ENCODE peak calls at places on chromosome 16, in five cellular contexts. One of them, this sample, is unnamed.

GRCh38 chr16:56841233-56841632 is 23.8 kb upstream of the SLC12A3 start:
- DNase-seq in GM23248: peak; percentile 74
- DNase-seq in AG04450: no peak
- DNase-seq in right lobe of liver: no peak
- DNase-seq in left lung: no peak
- DNase-seq in this sample: no peak

GRCh38 chr16:78195868-78196267 is 96.4 kb downstream of the WWOX start:
- DNase-seq in GM23248: no peak
- DNase-seq in AG04450: no peak
- DNase-seq in right lobe of liver: no peak
- DNase-seq in left lung: no peak
- DNase-seq in this sample: no peak

GRCh38 chr16:81446318-81447275 is 2.0 kb downstream of the CMIP start:
- DNase-seq in GM23248: peak; percentile 78
- DNase-seq in AG04450: no peak
- DNase-seq in right lobe of liver: peak; percentile 59
- DNase-seq in left lung: no peak
- DNase-seq in this sample: no peak

GRCh38 chr16:61926766-61927165 is 109.5 kb downstream of the CDH8 start:
- DNase-seq in GM23248: peak; percentile 1
- DNase-seq in AG04450: no peak
- DNase-seq in right lobe of liver: no peak
- DNase-seq in left lung: no peak
- DNase-seq in this sample: no peak

GRCh38 chr16:88533945-88534641 is 36.1 kb upstream of the ZC3H18 start:
- DNase-seq in GM23248: peak; percentile 86
- DNase-seq in AG04450: no peak
- DNase-seq in right lobe of liver: no peak
- DNase-seq in left lung: peak; percentile 75
- DNase-seq in this sample: peak; percentile 90

GRCh38 chr16:55466209-55466608 is 12.8 kb upstream of the MMP2 start:
- DNase-seq in GM23248: no peak
- DNase-seq in AG04450: no peak
- DNase-seq in right lobe of liver: no peak
- DNase-seq in left lung: no peak
- DNase-seq in this sample: no peak

GRCh38 chr16:19152042-19152441 is 16.0 kb upstream of the SYT17 start:
- DNase-seq in GM23248: no peak
- DNase-seq in AG04450: no peak
- DNase-seq in right lobe of liver: no peak
- DNase-seq in left lung: no peak
- DNase-seq in this sample: no peak

GRCh38 chr16:21652451-21652850 is at the start of gene IGSF6:
- DNase-seq in GM23248: no peak
- DNase-seq in AG04450: no peak
- DNase-seq in right lobe of liver: no peak
- DNase-seq in left lung: no peak
- DNase-seq in this sample: no peak

GRCh38 chr16:3022697-3023414 is 886 bp downstream of the HCFC1R1 start:
- DNase-seq in GM23248: peak; percentile 84
- DNase-seq in AG04450: no peak
- DNase-seq in right lobe of liver: no peak
- DNase-seq in left lung: no peak
- DNase-seq in this sample: peak; percentile 74

GRCh38 chr16:10927497-10928112 is 14.7 kb downstream of the DEXI start:
- DNase-seq in GM23248: no peak
- DNase-seq in AG04450: no peak
- DNase-seq in right lobe of liver: no peak
- DNase-seq in left lung: no peak
- DNase-seq in this sample: no peak

GRCh38 chr16:25877103-25877502 is 185.3 kb downstream of the HS3ST4 start:
- DNase-seq in GM23248: no peak
- DNase-seq in AG04450: no peak
- DNase-seq in right lobe of liver: no peak
- DNase-seq in left lung: no peak
- DNase-seq in this sample: no peak

GRCh38 chr16:55434000-55434399 is 45.0 kb upstream of the MMP2 start:
- DNase-seq in GM23248: no peak
- DNase-seq in AG04450: no peak
- DNase-seq in right lobe of liver: no peak
- DNase-seq in left lung: no peak
- DNase-seq in this sample: no peak

GRCh38 chr16:10982430-10983174 is 38.2 kb downstream of the CLEC16A start:
- DNase-seq in GM23248: no peak
- DNase-seq in AG04450: no peak
- DNase-seq in right lobe of liver: no peak
- DNase-seq in left lung: no peak
- DNase-seq in this sample: peak; percentile 56

GRCh38 chr16:2205104-2205966 is at the start of gene MLST8:
- DNase-seq in GM23248: peak; percentile 91
- DNase-seq in AG04450: peak; percentile 78
- DNase-seq in right lobe of liver: peak; percentile 89
- DNase-seq in left lung: peak; percentile 88
- DNase-seq in this sample: peak; percentile 88

GRCh38 chr16:48963306-48963705 is 318.3 kb downstream of the CBLN1 start:
- DNase-seq in GM23248: peak; percentile 52
- DNase-seq in AG04450: no peak
- DNase-seq in right lobe of liver: no peak
- DNase-seq in left lung: no peak
- DNase-seq in this sample: no peak

GRCh38 chr16:85444879-85445778 is 168.0 kb upstream of the GSE1 start:
- DNase-seq in GM23248: no peak
- DNase-seq in AG04450: no peak
- DNase-seq in right lobe of liver: no peak
- DNase-seq in left lung: no peak
- DNase-seq in this sample: no peak

GRCh38 chr16:55470533-55471371 is 8.2 kb upstream of the MMP2 start:
- DNase-seq in GM23248: peak; percentile 74
- DNase-seq in AG04450: no peak
- DNase-seq in right lobe of liver: no peak
- DNase-seq in left lung: no peak
- DNase-seq in this sample: peak; percentile 48

GRCh38 chr16:14056970-14057369 is 14.1 kb upstream of the MRTFB start:
- DNase-seq in GM23248: peak; percentile 5
- DNase-seq in AG04450: no peak
- DNase-seq in right lobe of liver: no peak
- DNase-seq in left lung: no peak
- DNase-seq in this sample: no peak

GRCh38 chr16:53848277-53848942 is 144.5 kb downstream of the FTO start:
- DNase-seq in GM23248: no peak
- DNase-seq in AG04450: no peak
- DNase-seq in right lobe of liver: no peak
- DNase-seq in left lung: no peak
- DNase-seq in this sample: no peak

GRCh38 chr16:19291459-19291858 is 5.9 kb downstream of the CLEC19A start:
- DNase-seq in GM23248: peak; percentile 9
- DNase-seq in AG04450: no peak
- DNase-seq in right lobe of liver: no peak
- DNase-seq in left lung: no peak
- DNase-seq in this sample: no peak

GRCh38 chr16:57041182-57042156 is 50.9 kb upstream of the CPNE2 start:
- DNase-seq in GM23248: no peak
- DNase-seq in AG04450: no peak
- DNase-seq in right lobe of liver: no peak
- DNase-seq in left lung: no peak
- DNase-seq in this sample: no peak

GRCh38 chr16:27189335-27189972 is 13.9 kb upstream of the KDM8 start:
- DNase-seq in GM23248: no peak
- DNase-seq in AG04450: no peak
- DNase-seq in right lobe of liver: peak; percentile 95
- DNase-seq in left lung: no peak
- DNase-seq in this sample: no peak

GRCh38 chr16:69150146-69150865 is 17.9 kb downstream of the UTP4 start:
- DNase-seq in GM23248: peak; percentile 79
- DNase-seq in AG04450: peak; percentile 65
- DNase-seq in right lobe of liver: peak; percentile 51
- DNase-seq in left lung: no peak
- DNase-seq in this sample: no peak

GRCh38 chr16:2224183-2224486 is 744 bp downstream of the E4F1 start:
- DNase-seq in GM23248: no peak
- DNase-seq in AG04450: no peak
- DNase-seq in right lobe of liver: no peak
- DNase-seq in left lung: no peak
- DNase-seq in this sample: no peak

GRCh38 chr16:85187002-85187401 is 74.7 kb upstream of the CIBAR2 start:
- DNase-seq in GM23248: peak; percentile 92
- DNase-seq in AG04450: no peak
- DNase-seq in right lobe of liver: no peak
- DNase-seq in left lung: no peak
- DNase-seq in this sample: peak; percentile 64

GRCh38 chr16:14307623-14308356 is 236.7 kb downstream of the MRTFB start:
- DNase-seq in GM23248: peak; percentile 86
- DNase-seq in AG04450: no peak
- DNase-seq in right lobe of liver: peak; percentile 60
- DNase-seq in left lung: no peak
- DNase-seq in this sample: peak; percentile 70

GRCh38 chr16:57106767-57107166 is 14.4 kb downstream of the CPNE2 start:
- DNase-seq in GM23248: no peak
- DNase-seq in AG04450: no peak
- DNase-seq in right lobe of liver: no peak
- DNase-seq in left lung: no peak
- DNase-seq in this sample: peak; percentile 42

DNA sequence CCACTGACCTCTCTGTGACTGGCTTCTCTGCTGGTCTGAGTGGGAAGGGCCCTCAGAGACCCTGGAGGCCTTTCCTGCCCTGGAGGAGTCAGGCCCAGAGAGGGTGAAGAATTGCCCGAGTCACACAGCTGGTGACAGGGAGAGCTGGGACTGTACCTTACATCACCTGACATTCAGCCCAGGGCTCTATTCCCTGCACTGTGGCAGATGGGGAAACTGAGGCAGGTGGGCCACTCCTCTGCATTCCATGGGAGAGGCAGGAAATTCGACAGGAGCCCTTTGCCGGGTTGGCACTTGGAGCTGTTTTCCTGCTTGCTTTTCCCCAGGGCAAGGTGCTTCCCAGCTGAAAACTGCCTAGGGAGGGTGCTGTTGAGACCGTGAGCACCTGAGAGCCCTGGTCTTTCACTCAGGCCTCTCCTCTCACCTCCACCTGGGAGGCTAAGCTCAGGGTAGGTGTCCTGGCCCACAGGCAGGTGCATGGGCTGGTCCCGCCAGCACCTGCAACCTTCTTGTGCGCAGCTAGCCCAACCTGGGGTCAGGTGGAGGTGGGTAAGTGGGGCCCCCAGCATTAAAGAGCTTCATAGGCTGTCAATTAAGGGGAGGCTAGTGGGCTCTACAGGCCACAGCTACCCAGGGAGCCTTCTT is 8.5 kb downstream of the ADCY7 start:
- DNase-seq in GM23248: no peak
- DNase-seq in AG04450: no peak
- DNase-seq in right lobe of liver: no peak
- DNase-seq in left lung: peak; percentile 32
- DNase-seq in this sample: peak; percentile 32
- H3K27ac ChIP-seq in GM23248: no peak overlapping the region
- H3K27ac ChIP-seq in AG04450: no peak overlapping the region
- H3K27ac ChIP-seq in right lobe of liver: peak overlapping the region; percentile 64
- H3K27ac ChIP-seq in left lung: peak overlapping the region; percentile 79
- H3K27ac ChIP-seq in this sample: no peak overlapping the region

DNA sequence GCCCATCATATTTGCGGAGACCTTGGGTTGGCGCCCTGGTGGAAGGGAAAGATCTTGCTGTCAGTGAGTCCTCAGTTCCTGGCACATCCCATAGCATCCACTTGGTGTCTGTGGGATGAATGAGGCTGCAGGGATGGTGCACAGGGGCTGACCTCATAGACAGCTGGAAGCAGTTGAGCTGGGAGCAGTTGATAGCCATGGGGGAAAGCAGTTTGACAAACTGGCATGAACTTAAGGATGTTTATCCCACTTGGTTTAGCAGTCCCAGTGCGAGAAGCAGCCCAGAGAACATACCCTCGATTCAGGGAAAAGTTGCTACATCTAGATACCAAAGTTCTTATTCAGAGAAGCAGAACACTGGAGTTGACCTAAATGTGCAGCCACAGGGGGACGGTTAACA is 80.7 kb downstream of the SNX29 start:
- DNase-seq in GM23248: peak; percentile 82
- DNase-seq in AG04450: no peak
- DNase-seq in right lobe of liver: no peak
- DNase-seq in left lung: peak; percentile 2
- DNase-seq in this sample: peak; percentile 48
- H3K27ac ChIP-seq in GM23248: peak overlapping the region; percentile 45
- H3K27ac ChIP-seq in AG04450: peak overlapping the region; percentile 21
- H3K27ac ChIP-seq in right lobe of liver: no peak overlapping the region
- H3K27ac ChIP-seq in left lung: no peak overlapping the region
- H3K27ac ChIP-seq in this sample: no peak overlapping the region

DNA sequence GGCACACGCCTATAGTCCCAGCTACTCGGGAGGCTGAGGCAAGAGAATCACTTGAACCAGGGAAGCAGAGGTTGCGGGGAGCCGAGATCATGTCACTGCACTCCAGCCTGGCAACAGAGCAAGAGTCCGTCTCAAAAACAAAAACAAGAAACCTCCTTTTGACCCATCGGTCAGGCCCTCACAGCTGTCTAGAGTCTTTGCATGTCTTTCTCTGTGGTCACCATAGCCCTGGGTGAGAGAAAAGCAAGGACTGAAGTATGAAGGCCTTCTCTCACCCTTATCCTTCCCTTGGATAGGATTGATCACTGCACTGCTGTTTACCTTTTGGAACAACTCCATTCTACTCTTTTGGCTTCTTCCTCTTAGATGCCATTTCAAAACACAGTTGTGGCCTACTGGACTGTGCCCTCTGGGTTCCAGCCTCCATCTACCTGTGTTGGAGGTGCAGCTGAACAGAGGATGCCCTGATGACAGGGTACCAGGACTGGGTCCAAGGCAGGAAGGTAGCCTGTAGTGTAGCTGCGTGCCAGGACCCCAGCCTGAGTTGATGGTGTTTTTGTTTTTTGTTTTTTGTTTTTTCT is 37.1 kb downstream of the LDHD start:
- DNase-seq in GM23248: no peak
- DNase-seq in AG04450: no peak
- DNase-seq in right lobe of liver: peak; percentile 82
- DNase-seq in left lung: no peak
- DNase-seq in this sample: no peak
- H3K27ac ChIP-seq in GM23248: no peak overlapping the region
- H3K27ac ChIP-seq in AG04450: peak overlapping the region; percentile 11
- H3K27ac ChIP-seq in right lobe of liver: no peak overlapping the region
- H3K27ac ChIP-seq in left lung: no peak overlapping the region
- H3K27ac ChIP-seq in this sample: peak overlapping the region; percentile 60

DNA sequence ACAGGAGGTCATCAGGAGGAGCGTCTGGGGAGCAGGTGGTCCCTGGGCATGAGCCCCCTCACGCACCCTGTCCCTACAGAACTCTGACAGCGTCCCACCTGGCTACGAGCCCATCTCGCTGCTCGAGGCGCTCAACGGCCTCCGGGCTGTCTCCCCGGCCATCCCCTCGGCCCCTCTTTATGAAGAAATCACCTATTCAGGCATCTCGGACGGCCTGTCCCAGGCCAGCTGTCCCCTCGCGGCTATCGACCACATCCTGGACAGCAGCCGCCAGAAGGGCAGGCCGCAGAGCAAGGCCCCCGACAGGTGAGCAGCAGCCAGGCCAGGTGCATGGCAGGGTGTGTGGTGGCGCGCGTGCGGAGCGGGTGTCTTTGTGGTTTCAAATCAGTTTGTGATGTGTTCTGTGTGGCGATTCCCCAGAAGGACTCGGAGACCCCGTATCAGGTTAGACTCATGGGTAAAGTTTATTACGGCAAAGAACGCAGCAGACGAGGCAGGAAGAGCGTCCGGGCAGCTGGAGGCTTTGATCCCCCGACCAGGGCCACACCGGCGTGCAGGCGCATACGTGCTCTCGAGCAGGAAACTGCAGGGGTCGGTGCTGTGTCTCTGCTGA is 11.8 kb upstream of the NUDT16L1 start:
- DNase-seq in GM23248: no peak
- DNase-seq in AG04450: no peak
- DNase-seq in right lobe of liver: no peak
- DNase-seq in left lung: no peak
- DNase-seq in this sample: no peak
- H3K27ac ChIP-seq in GM23248: no peak overlapping the region
- H3K27ac ChIP-seq in AG04450: no peak overlapping the region
- H3K27ac ChIP-seq in right lobe of liver: peak overlapping the region; percentile 70
- H3K27ac ChIP-seq in left lung: no peak overlapping the region
- H3K27ac ChIP-seq in this sample: peak overlapping the region; percentile 58

This sample was measured in psoas muscle.